ENCODE peak calls at places on chromosomes 5 and 9, in eight cellular contexts. H is SK-N-SH, B is transverse colon, I is GM12878, W is sigmoid colon, P is H1, N is HepG2, V is stomach. G is an unnamed sample.

GRCh38 chr5:126594676-126595485 is at the start of gene ALDH7A1:
- DNase-seq in N (peak; percentile 95), W (peak; percentile 93), V (peak; percentile 89), I (no peak), B (peak; percentile 90), H (peak; percentile 93), P (peak; percentile 88), G (peak; percentile 93)

GRCh38 chr5:5699062-5699461 is 276.6 kb downstream of the ICE1 start:
- DNase-seq in P (peak; percentile 75), B (no peak), V (no peak), H (no peak), W (no peak), N (no peak), I (no peak), G (no peak)

GRCh38 chr9:90290716-90291485 is 351.7 kb downstream of the DIRAS2 start:
- DNase-seq in V (no peak), P (no peak), B (no peak), I (no peak), H (no peak), N (no peak), W (no peak), G (no peak)

GRCh38 chr9:128764361-128764760 is 7.4 kb downstream of the ZER1 start:
- DNase-seq in N (no peak), V (no peak), W (no peak), B (no peak), H (no peak), P (peak; percentile 56), I (no peak), G (no peak)

GRCh38 chr9:1837453-1838084 is 177.6 kb upstream of the SMARCA2 start:
- DNase-seq in V (no peak), P (peak; percentile 61), I (peak; percentile 45), N (peak; percentile 61), H (peak; percentile 36), B (peak; percentile 11), W (no peak), G (no peak)

GRCh38 chr5:66138572-66139116 is 5.5 kb upstream of the SREK1 start:
- DNase-seq in N (no peak), P (no peak), V (no peak), I (no peak), W (no peak), H (no peak), B (no peak), G (no peak)

GRCh38 chr5:181203093-181203711 is 1.8 kb downstream of the TRIM7 start:
- DNase-seq in P (no peak), V (no peak), W (no peak), I (no peak), B (no peak), H (no peak), N (no peak), G (no peak)

GRCh38 chr5:108379722-108380530 is 2.0 kb downstream of the FBXL17 start:
- DNase-seq in I (no peak), W (no peak), H (no peak), B (no peak), P (no peak), V (no peak), N (peak; percentile 55), G (no peak)

GRCh38 chr5:3107118-3107517 is 355.6 kb upstream of the IRX2 start:
- DNase-seq in V (no peak), N (no peak), P (no peak), H (no peak), B (no peak), W (no peak), I (no peak), G (no peak)
- H3K9me3 ChIP-seq in V (no peaks in the 10 kb centered on the region), N (no peaks in the 10 kb centered on the region), P (no peaks in the 10 kb centered on the region), H (no peaks in the 10 kb centered on the region), B (no peaks in the 10 kb centered on the region), W (no peaks in the 10 kb centered on the region), I (no peaks in the 10 kb centered on the region), G (no peaks in the 10 kb centered on the region)

DNA sequence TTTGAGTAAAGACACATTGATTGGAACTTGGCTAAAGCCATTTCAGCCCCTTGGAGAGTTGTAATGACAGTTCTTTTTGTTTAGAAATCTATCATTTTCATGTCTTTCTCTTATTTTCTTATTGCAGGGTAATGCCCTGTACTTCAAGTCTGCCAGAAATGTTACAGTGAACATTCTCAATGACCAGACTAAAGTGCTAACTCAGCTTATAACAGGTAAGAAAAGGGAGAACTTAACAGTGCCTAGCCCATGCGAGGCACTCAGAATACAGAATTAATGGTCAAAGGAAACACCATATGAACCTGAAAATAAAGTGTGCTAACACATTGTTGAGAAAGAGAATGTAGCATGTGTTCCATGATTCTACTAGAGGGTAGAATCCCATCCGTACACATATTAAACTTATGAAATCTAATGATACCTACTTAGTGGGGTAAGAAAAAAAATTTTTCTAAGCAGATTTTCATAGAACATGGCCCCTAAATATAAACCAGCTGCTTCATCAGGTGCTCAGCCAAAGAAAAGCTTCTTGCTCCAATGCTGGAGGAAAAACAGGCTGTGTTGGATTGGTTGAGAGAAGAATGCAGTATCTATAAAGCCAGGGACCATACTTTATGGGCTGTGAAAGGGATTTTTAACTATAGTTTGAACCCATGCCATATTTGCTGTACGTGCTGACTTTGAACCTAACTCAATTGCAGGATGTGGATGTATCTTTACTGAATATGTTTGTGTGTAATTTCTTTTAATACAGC is 260.8 kb upstream of the PPP1R2B start:
- DNase-seq in N (no peak), V (no peak), B (no peak), P (no peak), W (no peak), I (no peak), H (no peak), G (no peak)
- TF ChIP-seq POLR2AphosphoS5 in N (no peak), V (no peak), B (no peak), P (no peak), W (no peak), I (no peak), H (no peak), G (no peak)

DNA sequence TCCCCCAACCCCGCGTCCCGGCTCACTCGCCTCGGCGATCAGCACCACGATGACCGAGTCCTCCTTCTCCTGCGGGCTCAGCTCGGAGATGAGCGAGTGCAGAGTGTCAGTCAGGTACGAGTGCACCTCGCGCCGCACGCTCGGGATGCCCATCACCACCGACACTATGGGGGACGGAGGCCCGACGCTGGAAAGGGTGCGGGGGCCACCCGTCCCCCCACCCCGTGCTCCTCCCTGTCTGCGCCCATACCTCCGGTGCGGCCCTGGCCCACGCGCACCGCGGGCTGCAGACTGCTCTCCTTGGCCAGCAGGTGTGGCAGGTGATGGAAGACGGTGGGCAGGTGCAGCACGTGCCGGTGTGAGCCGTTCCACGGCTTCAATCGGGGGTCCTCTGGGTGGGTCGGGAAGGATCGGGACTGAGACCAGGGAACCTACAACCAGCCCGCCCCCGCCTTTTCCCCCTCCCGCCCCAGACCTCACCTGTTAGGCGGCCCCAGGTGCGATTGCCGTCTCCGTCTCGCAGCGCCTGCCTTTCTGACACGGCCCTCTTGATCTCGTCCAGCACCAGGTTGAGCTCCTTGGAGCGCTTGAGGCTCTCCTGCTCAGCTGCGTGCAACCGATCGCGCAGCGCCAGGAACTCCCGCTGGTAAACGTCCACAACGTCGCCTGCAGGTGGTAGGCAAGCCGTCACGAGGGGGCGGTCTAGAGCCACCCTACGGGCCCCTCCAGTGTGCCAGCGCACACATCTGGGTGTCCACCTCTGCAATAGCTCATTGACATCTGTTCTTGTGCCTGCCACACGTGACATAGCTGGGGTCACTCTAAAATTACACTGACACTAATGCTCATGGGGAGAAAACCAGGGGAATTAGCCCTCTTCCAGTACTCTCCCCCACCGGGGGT is 5.1 kb downstream of the MGAT4B start:
- DNase-seq in V (peak; percentile 86), I (no peak), N (peak; percentile 40), W (peak; percentile 91), H (peak; percentile 79), B (peak; percentile 88), P (peak; percentile 89), G (peak; percentile 85)
- TF ChIP-seq EP300 in V (no peak), I (no peak), N (no peak), W (no peak), H (no peak), B (no peak), P (no peak), G (no peak)

GRCh38 chr5:141420855-141421488 is at the start of gene PCDHGA11:
- DNase-seq in N (no peak), B (no peak), H (no peak), V (no peak), P (peak; percentile 91), W (no peak), I (peak; percentile 37), G (peak; percentile 59)
- H3K9me3 ChIP-seq in N (peaks cover 30% of the 10 kb centered on the region), B (peaks cover 76% of the 10 kb centered on the region), H (peaks cover 22% of the 10 kb centered on the region), V (peaks cover 61% of the 10 kb centered on the region), P (peaks cover 36% of the 10 kb centered on the region), W (peaks cover 52% of the 10 kb centered on the region), I (peaks cover 15% of the 10 kb centered on the region), G (peaks cover 78% of the 10 kb centered on the region)

GRCh38 chr9:124285490-124285889 is 27.7 kb downstream of the NEK6 start:
- DNase-seq in N (no peak), P (no peak), V (no peak), B (no peak), H (no peak), W (no peak), I (no peak), G (no peak)
- TF ChIP-seq POLR2AphosphoS5 in N (no peak), P (no peak), V (no peak), B (no peak), H (no peak), W (no peak), I (no peak), G (no peak)

DNA sequence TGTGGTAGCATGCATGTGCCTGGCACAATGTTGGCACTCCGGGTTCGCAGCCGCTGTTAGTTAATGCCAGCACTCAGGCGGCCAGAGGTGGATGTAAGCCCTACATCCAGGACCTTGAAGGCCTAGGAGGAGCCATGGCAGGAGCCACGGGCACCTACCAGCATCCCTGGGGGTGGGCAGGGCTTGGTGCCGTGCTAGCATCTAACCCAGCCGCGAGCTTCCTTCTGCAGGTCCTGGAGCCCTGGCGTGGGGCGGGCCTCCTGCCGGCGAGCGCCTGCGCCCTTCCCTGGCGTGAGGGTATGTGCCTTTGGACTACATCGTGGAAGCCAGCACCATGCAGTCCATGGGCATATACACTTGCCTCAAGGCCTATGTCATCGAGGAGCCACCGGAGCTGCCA is 53.8 kb downstream of the COL27A1 start:
- DNase-seq in V (no peak), B (no peak), P (no peak), N (no peak), H (no peak), I (no peak), W (no peak), G (no peak)
- TF ChIP-seq EP300 in V (no peak), B (no peak), P (no peak), N (no peak), H (no peak), I (no peak), W (no peak), G (no peak)